ENCODE peak calls at places on chromosomes 4 and X, in four cellular contexts. One of them, this sample, is unnamed.

GRCh38 chr4:63396269-63396668 is 1013.0 kb downstream of the TECRL start:
- DNase-seq in SHP77: no peak
- DNase-seq in D341Med: no peak
- DNase-seq in neural progenitor cell: no peak
- DNase-seq in this sample: no peak

GRCh38 chr4:182354867-182355266 is 111.7 kb downstream of the TENM3 start:
- DNase-seq in SHP77: no peak
- DNase-seq in D341Med: no peak
- DNase-seq in neural progenitor cell: no peak
- DNase-seq in this sample: no peak

GRCh38 chr4:137213372-137214173 is 318.7 kb downstream of the PCDH18 start:
- DNase-seq in SHP77: no peak
- DNase-seq in D341Med: no peak
- DNase-seq in neural progenitor cell: no peak
- DNase-seq in this sample: no peak

GRCh38 chr4:189786447-189786846 is 154.2 kb upstream of the FRG1 start:
- DNase-seq in SHP77: no peak
- DNase-seq in D341Med: no peak
- DNase-seq in neural progenitor cell: no peak
- DNase-seq in this sample: no peak

GRCh38 chr4:183905081-183905592 is at the start of gene STOX2:
- DNase-seq in SHP77: no peak
- DNase-seq in D341Med: peak
- DNase-seq in neural progenitor cell: peak
- DNase-seq in this sample: peak

GRCh38 chrX:72130156-72130761 is 1.5 kb downstream of the RTL5 start:
- DNase-seq in SHP77: no peak
- DNase-seq in D341Med: no peak
- DNase-seq in neural progenitor cell: no peak
- DNase-seq in this sample: no peak

GRCh38 chrX:111282991-111283390 is 12.7 kb upstream of the CAPN6 start:
- DNase-seq in SHP77: no peak
- DNase-seq in D341Med: no peak
- DNase-seq in neural progenitor cell: no peak
- DNase-seq in this sample: no peak

GRCh38 chr4:104592894-104593470 is 98.3 kb upstream of the CXXC4 start:
- DNase-seq in SHP77: no peak
- DNase-seq in D341Med: no peak
- DNase-seq in neural progenitor cell: peak
- DNase-seq in this sample: peak

GRCh38 chr4:6942238-6942800 is 32.7 kb downstream of the TBC1D14 start:
- DNase-seq in SHP77: no peak
- DNase-seq in D341Med: no peak
- DNase-seq in neural progenitor cell: no peak
- DNase-seq in this sample: no peak

GRCh38 chrX:150504399-150505186 is 63.8 kb upstream of the MTM1 start:
- DNase-seq in SHP77: no peak
- DNase-seq in D341Med: no peak
- DNase-seq in neural progenitor cell: peak
- DNase-seq in this sample: no peak

GRCh38 chr4:1053080-1053661 is 41.7 kb downstream of the FGFRL1 start:
- DNase-seq in SHP77: no peak
- DNase-seq in D341Med: peak
- DNase-seq in neural progenitor cell: peak
- DNase-seq in this sample: no peak

GRCh38 chr4:70356185-70356584 is 4.4 kb upstream of the SMR3A start:
- DNase-seq in SHP77: no peak
- DNase-seq in D341Med: no peak
- DNase-seq in neural progenitor cell: no peak
- DNase-seq in this sample: no peak

GRCh38 chrX:16920116-16920515 is 26.3 kb upstream of the REPS2 start:
- DNase-seq in SHP77: no peak
- DNase-seq in D341Med: no peak
- DNase-seq in neural progenitor cell: no peak
- DNase-seq in this sample: no peak

GRCh38 chrX:35380808-35381700 is 417.1 kb upstream of the MAGEB16 start:
- DNase-seq in SHP77: peak
- DNase-seq in D341Med: peak
- DNase-seq in neural progenitor cell: peak
- DNase-seq in this sample: peak

GRCh38 chrX:12548746-12549145 is 242.5 kb upstream of the PRPS2 start:
- DNase-seq in SHP77: no peak
- DNase-seq in D341Med: no peak
- DNase-seq in neural progenitor cell: peak
- DNase-seq in this sample: peak

GRCh38 chr4:1192091-1192492 is 19.7 kb upstream of the SPON2 start:
- DNase-seq in SHP77: no peak
- DNase-seq in D341Med: peak
- DNase-seq in neural progenitor cell: no peak
- DNase-seq in this sample: no peak

GRCh38 chr4:143156853-143157252 is 27.9 kb upstream of the USP38 start:
- DNase-seq in SHP77: no peak
- DNase-seq in D341Med: no peak
- DNase-seq in neural progenitor cell: no peak
- DNase-seq in this sample: no peak

GRCh38 chr4:101158136-101158485 is 189.2 kb downstream of the PPP3CA start:
- DNase-seq in SHP77: no peak
- DNase-seq in D341Med: no peak
- DNase-seq in neural progenitor cell: no peak
- DNase-seq in this sample: no peak

GRCh38 chrX:152405561-152405960 is 45.6 kb downstream of the GABRA3 start:
- DNase-seq in SHP77: no peak
- DNase-seq in D341Med: no peak
- DNase-seq in neural progenitor cell: no peak
- DNase-seq in this sample: peak

GRCh38 chr4:186204611-186205144 is 13.3 kb downstream of the CYP4V2 start:
- DNase-seq in SHP77: no peak
- DNase-seq in D341Med: no peak
- DNase-seq in neural progenitor cell: no peak
- DNase-seq in this sample: no peak

GRCh38 chrX:153065389-153065788 is 6.9 kb upstream of the PNMA6A start:
- DNase-seq in SHP77: no peak
- DNase-seq in D341Med: no peak
- DNase-seq in neural progenitor cell: no peak
- DNase-seq in this sample: no peak

GRCh38 chrX:38382663-38383062 is 30.3 kb downstream of the OTC start:
- DNase-seq in SHP77: no peak
- DNase-seq in D341Med: no peak
- DNase-seq in neural progenitor cell: no peak
- DNase-seq in this sample: no peak

GRCh38 chr4:6338951-6339817 is 69.5 kb downstream of the WFS1 start:
- DNase-seq in SHP77: no peak
- DNase-seq in D341Med: no peak
- DNase-seq in neural progenitor cell: no peak
- DNase-seq in this sample: no peak

GRCh38 chr4:48910511-48910910 is 3.9 kb upstream of the OCIAD2 start:
- DNase-seq in SHP77: no peak
- DNase-seq in D341Med: no peak
- DNase-seq in neural progenitor cell: no peak
- DNase-seq in this sample: no peak

GRCh38 chrX:123731987-123732678 is 719 bp downstream of the THOC2 start:
- DNase-seq in SHP77: no peak
- DNase-seq in D341Med: peak
- DNase-seq in neural progenitor cell: peak
- DNase-seq in this sample: peak

GRCh38 chrX:13283968-13284914 is 35.6 kb downstream of the ATXN3L start:
- DNase-seq in SHP77: no peak
- DNase-seq in D341Med: no peak
- DNase-seq in neural progenitor cell: peak
- DNase-seq in this sample: peak

GRCh38 chr4:180422989-180423766 is 1820.0 kb upstream of the TENM3 start:
- DNase-seq in SHP77: no peak
- DNase-seq in D341Med: no peak
- DNase-seq in neural progenitor cell: no peak
- DNase-seq in this sample: no peak

GRCh38 chrX:76477352-76477751 is 49.8 kb downstream of the MAGEE1 start:
- DNase-seq in SHP77: no peak
- DNase-seq in D341Med: no peak
- DNase-seq in neural progenitor cell: no peak
- DNase-seq in this sample: no peak

GRCh38 chr4:78862314-78862737 is 76.9 kb downstream of the PAQR3 start:
- DNase-seq in SHP77: no peak
- DNase-seq in D341Med: no peak
- DNase-seq in neural progenitor cell: no peak
- DNase-seq in this sample: no peak

GRCh38 chr4:185738038-185738552 is 73.9 kb downstream of the SORBS2 start:
- DNase-seq in SHP77: no peak
- DNase-seq in D341Med: no peak
- DNase-seq in neural progenitor cell: no peak
- DNase-seq in this sample: no peak

GRCh38 chrX:150361777-150362351 is 1.3 kb upstream of the MAMLD1 start:
- DNase-seq in SHP77: no peak
- DNase-seq in D341Med: no peak
- DNase-seq in neural progenitor cell: peak
- DNase-seq in this sample: peak

GRCh38 chrX:133985164-133986007 is at the start of gene GPC3:
- DNase-seq in SHP77: no peak
- DNase-seq in D341Med: peak
- DNase-seq in neural progenitor cell: peak
- DNase-seq in this sample: peak

GRCh38 chr4:2787230-2788100 is 5.4 kb upstream of the SH3BP2 start:
- DNase-seq in SHP77: no peak
- DNase-seq in D341Med: no peak
- DNase-seq in neural progenitor cell: no peak
- DNase-seq in this sample: no peak

GRCh38 chr4:82898322-82899243 is 2.0 kb upstream of the THAP9 start:
- DNase-seq in SHP77: no peak
- DNase-seq in D341Med: no peak
- DNase-seq in neural progenitor cell: no peak
- DNase-seq in this sample: no peak

GRCh38 chrX:103012945-103013344 is 51.0 kb downstream of the BEX1 start:
- DNase-seq in SHP77: no peak
- DNase-seq in D341Med: no peak
- DNase-seq in neural progenitor cell: no peak
- DNase-seq in this sample: no peak

GRCh38 chrX:143571521-143571920 is 54.2 kb upstream of the SPANXN3 start:
- DNase-seq in SHP77: no peak
- DNase-seq in D341Med: no peak
- DNase-seq in neural progenitor cell: no peak
- DNase-seq in this sample: no peak

GRCh38 chr4:48329193-48329592 is 12.1 kb upstream of the SLAIN2 start:
- DNase-seq in SHP77: no peak
- DNase-seq in D341Med: no peak
- DNase-seq in neural progenitor cell: no peak
- DNase-seq in this sample: no peak

GRCh38 chrX:104565791-104566687 is at the start of gene IL1RAPL2:
- DNase-seq in SHP77: no peak
- DNase-seq in D341Med: no peak
- DNase-seq in neural progenitor cell: peak
- DNase-seq in this sample: peak

GRCh38 chr4:105605493-105605892 is 53.1 kb downstream of the ARHGEF38 start:
- DNase-seq in SHP77: no peak
- DNase-seq in D341Med: no peak
- DNase-seq in neural progenitor cell: no peak
- DNase-seq in this sample: no peak